ENCODE peak calls at places on chromosomes 3 and 15, in four cellular contexts. E is SK-N-SH, C is HepG2, R is GM12878. D is an unnamed sample.
A peak's percentile ranks its signal among the peaks of the same experiment; 100 is the strongest.

GRCh38 chr3:142693294-142693853 is 30.5 kb upstream of the TRPC1 start:
- DNase-seq in R (no peak), E (no peak), C (no peak), D (no peak)

GRCh38 chr15:33735637-33736247 is 232.6 kb upstream of the CHRM5 start:
- DNase-seq in C (peak; percentile 13), R (no peak), E (peak; percentile 51), D (peak; percentile 46)

GRCh38 chr3:125059488-125060245 is 3.9 kb upstream of the HEG1 start:
- DNase-seq in C (no peak), R (no peak), E (no peak), D (no peak)

GRCh38 chr3:70108546-70108945 is 109.0 kb downstream of the SAMMSON start:
- DNase-seq in C (no peak), E (no peak), R (no peak), D (no peak)

GRCh38 chr15:61724276-61724939 is 335.8 kb downstream of the VPS13C start:
- DNase-seq in R (no peak), C (no peak), E (no peak), D (no peak)

GRCh38 chr3:194256040-194256945 is 94.8 kb downstream of the CPN2 start:
- DNase-seq in E (no peak), R (no peak), C (no peak), D (no peak)

GRCh38 chr3:127680790-127681189 is 8.0 kb downstream of the ABTB1 start:
- DNase-seq in C (no peak), E (no peak), R (no peak), D (no peak)

GRCh38 chr3:195209083-195209835 is 61.7 kb downstream of the XXYLT1 start:
- DNase-seq in C (no peak), E (peak; percentile 49), R (no peak), D (no peak)

GRCh38 chr3:177862962-177863491 is 665.7 kb upstream of the TBL1XR1 start:
- DNase-seq in R (no peak), E (no peak), C (no peak), D (no peak)

GRCh38 chr3:23209103-23209502 is 6.0 kb downstream of the UBE2E2 start:
- DNase-seq in C (no peak), R (no peak), E (no peak), D (no peak)

GRCh38 chr3:189041482-189042090 is 130.2 kb upstream of the TPRG1 start:
- DNase-seq in E (peak; percentile 9), C (peak; percentile 58), R (peak; percentile 19), D (peak; percentile 13)

GRCh38 chr15:73078722-73079121 is 26.5 kb downstream of the NEO1 start:
- DNase-seq in E (no peak), C (peak; percentile 73), R (no peak), D (peak; percentile 28)

GRCh38 chr3:194097141-194097880 is 38.6 kb upstream of the HES1 start:
- DNase-seq in R (no peak), C (no peak), E (no peak), D (no peak)

GRCh38 chr3:148998715-148999413 is 7.5 kb downstream of the GYG1 start:
- DNase-seq in R (no peak), C (no peak), E (no peak), D (no peak)

GRCh38 chr3:40620151-40620550 is 95.4 kb downstream of the ZNF621 start:
- DNase-seq in C (no peak), E (no peak), R (no peak), D (no peak)

GRCh38 chr15:76175442-76175841 is 115.7 kb downstream of the TMEM266 start:
- DNase-seq in R (no peak), C (no peak), E (no peak), D (no peak)
- TF ChIP-seq PBX3 in R (no peak), C (no peak), E (no peak), D (no peak)

DNA sequence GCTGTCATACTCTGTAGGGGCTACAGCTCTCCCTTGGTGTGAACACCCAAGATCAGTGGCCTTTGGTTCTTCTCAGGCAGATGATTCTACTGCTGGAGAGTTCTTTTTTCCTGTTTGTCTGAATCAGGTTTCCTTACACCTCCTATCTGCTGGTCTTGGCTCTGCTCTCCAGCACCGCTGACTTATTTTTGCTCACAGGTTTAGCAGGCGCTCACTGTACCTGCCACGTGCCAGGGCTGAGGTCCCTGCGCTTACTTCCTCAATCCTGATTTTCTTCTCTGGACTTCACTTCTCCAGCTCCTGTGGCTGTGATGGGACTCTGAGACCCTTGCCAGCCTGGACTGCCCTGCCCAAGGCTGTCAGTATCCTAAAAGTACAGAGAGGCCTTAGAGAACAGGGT is 9.5 kb downstream of the BSN start:
- DNase-seq in E (no peak), R (no peak), C (no peak), D (no peak)
- TF ChIP-seq RAD21 in E (no peak), R (no peak), C (no peak), D (no peak)

DNA sequence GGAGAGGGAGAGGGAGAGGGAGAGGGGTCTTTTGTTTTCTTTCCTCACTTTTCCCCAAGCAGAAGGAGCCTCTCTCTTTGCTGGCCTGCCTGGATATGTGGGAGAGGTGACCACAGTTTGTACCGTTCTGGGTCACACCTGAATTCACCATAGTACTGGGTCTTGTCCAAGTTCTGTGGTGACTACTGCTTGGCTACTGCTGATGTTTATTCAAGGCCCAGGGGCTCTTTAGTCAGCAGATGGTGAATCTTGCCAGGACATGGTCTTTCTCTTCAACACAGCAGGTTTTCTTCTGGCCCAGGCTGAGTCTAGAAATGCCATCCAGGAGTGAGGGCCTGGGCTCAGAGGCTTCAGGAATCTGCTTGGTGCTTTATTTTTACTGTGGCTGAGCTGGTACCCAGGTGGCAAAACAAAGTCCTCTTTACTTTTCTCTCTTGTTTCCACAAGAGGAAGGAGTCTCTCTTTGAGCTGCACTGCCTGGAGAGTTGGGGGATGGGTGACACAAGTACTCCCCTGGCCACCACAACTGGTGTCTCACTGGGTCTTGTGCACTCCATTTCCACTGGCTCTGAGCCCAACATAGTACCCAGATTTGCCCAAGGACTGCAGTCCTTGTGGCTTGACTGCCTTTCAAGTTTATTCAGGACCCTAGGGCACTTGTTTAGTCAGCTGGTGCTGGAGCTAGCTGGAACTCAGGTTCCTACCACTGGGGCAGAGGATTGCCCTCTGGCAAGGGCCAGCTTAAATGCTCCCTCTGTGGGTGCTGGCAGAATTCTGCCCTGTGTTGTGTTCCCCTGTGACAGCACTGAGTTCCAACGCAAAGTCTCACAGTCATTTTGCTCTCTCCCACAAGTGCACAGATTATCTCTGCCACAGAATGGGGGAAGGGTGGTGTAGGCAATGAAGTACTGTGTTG is 16.8 kb upstream of the CCNDBP1 start:
- DNase-seq in C (no peak), E (no peak), R (no peak), D (no peak)
- TF ChIP-seq CHD2 in C (no peak), E (no peak), R (no peak), D (no peak)

DNA sequence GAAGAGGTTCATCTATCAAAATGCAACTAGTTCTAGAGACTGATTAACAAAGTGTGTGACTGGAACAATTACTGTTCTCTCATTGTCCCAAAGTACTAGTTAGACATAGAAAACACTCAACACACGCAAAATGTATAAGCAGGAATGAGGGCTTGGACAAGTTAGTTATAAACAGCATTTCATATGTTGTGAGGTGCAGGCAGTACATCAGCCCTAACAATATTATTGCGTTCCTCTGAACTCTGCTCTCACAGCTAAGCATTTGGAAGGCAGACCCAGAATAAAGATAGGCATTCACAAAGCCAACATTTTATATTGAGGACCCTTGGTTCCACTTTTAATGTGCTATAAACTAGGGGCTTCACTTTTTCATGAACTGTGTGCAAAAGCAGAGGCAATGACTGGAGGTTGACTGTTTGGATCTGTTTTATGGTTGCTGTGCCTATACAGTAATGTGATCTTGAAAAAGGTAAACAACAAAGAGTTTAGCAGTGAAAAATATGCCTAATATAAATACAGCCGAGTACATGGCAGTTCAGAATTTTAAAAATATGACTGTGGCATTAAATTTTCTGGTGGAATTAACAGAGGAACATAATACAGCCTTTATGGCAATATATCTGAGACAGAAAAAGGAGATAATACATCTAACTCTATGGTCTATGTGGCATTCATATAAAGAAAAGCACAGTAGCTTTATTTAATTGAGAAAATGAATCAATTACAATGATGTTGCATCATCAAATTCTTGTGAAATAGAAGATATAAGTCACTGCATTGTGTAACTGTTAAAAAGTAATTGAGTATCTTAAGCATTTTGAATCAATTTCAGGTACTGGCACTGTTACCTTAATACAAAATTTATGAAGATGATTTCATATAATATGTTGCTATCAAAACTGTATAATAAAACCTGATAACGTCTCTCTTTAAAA is 80.0 kb upstream of the SKOR1 start:
- DNase-seq in R (no peak), E (no peak), C (no peak), D (no peak)
- TF ChIP-seq PBX3 in R (no peak), E (no peak), C (no peak), D (no peak)

DNA sequence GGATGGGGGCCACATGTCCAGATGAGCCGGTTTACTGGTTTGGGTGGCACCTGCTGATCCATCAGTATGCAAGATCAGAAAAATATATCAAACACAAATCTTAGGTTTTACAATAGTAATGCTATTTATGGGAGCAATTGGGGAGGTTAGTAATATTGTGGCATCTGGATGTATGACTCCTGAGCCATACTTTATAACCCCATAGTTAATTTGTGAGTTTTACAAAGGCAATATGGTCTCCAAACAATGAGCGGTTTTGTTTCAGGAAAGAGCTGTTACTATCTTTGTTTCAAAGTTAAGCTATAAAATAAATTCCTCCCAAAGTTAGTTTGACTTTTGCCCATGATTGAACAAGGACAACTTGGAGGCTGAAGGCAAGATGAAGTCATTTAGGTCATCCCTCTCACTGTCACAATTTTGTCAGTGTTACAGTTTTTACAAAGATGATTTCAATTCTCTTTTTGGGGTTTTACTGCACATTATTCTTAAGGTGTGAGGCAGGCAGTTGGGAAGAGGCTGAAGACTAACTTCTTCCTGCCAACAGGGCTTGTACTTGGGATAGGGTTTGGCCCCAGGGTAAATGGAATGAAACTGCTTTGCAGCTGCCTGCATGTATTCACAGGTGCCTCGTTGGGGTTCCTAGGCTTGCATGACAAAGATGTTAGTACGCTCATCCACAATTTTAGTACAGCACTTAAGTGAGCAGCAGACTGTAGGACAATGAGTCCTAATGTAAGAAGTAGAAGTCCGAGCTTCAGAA is 296.6 kb upstream of the NDN start:
- DNase-seq in R (no peak), E (no peak), C (no peak), D (no peak)
- TF ChIP-seq RAD21 in R (no peak), E (no peak), C (no peak), D (no peak)

GRCh38 chr3:197025736-197026480 is 3.7 kb downstream of the MELTF start:
- DNase-seq in E (no peak), R (no peak), C (no peak), D (no peak)
- TF ChIP-seq CHD2 in E (no peak), R (no peak), C (no peak), D (no peak)

GRCh38 chr15:85606721-85607120 is 188.0 kb downstream of the KLHL25 start:
- DNase-seq in E (no peak), C (no peak), R (no peak), D (no peak)

GRCh38 chr15:85609492-85609891 is 185.2 kb downstream of the KLHL25 start:
- DNase-seq in C (no peak), R (no peak), E (no peak), D (no peak)

GRCh38 chr15:85607141-85607806 is 187.5 kb downstream of the KLHL25 start:
- DNase-seq in C (peak; percentile 27), E (no peak), R (no peak), D (no peak)

GRCh38 chr15:85611361-85611760 is 183.4 kb downstream of the KLHL25 start:
- DNase-seq in R (no peak), E (no peak), C (no peak), D (no peak)

GRCh38 chr15:85607842-85608241 is 186.9 kb downstream of the KLHL25 start:
- DNase-seq in C (no peak), R (no peak), E (no peak), D (peak; percentile 51)
- TF ChIP-seq PBX3 in C (no peak), R (no peak), E (no peak), D (no peak)

D was measured in A549.